ENCODE peak calls at places on chromosomes 4 and X, in nine cellular contexts. V, Z, D, O, F, K, A, C and S are unnamed samples.

GRCh38 chr4:87502580-87503238 is 26.5 kb downstream of the SPARCL1 start:
- DNase-seq in V (no peak), Z (no peak), D (peak), O (no peak), F (no peak), K (no peak), A (no peak), C (no peak), S (no peak)

GRCh38 chrX:39456894-39457600 is 640.7 kb downstream of the BCOR start:
- DNase-seq in V (no peak), Z (no peak), D (no peak), O (no peak), F (no peak), K (no peak), A (no peak), C (no peak), S (no peak)

GRCh38 chrX:55279832-55280231 is 15.1 kb upstream of the PAGE3 start:
- DNase-seq in V (no peak), Z (no peak), D (no peak), O (no peak), F (no peak), K (no peak), A (no peak), C (no peak), S (no peak)

GRCh38 chr4:109302366-109303140 is at the start of gene COL25A1:
- DNase-seq in V (peak), Z (peak), D (no peak), O (peak), F (no peak), K (no peak), A (peak), C (no peak), S (peak)

GRCh38 chr4:128812360-128812958 is 3.0 kb downstream of the JADE1 start:
- DNase-seq in V (no peak), Z (peak), D (peak), O (no peak), F (no peak), K (peak), A (peak), C (peak), S (peak)

GRCh38 chr4:8414377-8414776 is 26.1 kb downstream of the ACOX3 start:
- DNase-seq in V (no peak), Z (peak), D (no peak), O (no peak), F (no peak), K (peak), A (no peak), C (no peak), S (no peak)

GRCh38 chr4:73617256-73617655 is 3.0 kb downstream of the RASSF6 start:
- DNase-seq in V (no peak), Z (no peak), D (no peak), O (no peak), F (no peak), K (no peak), A (no peak), C (no peak), S (no peak)

GRCh38 chrX:21528076-21528475 is 130.1 kb downstream of the KLHL34 start:
- DNase-seq in V (no peak), Z (no peak), D (no peak), O (no peak), F (no peak), K (no peak), A (no peak), C (no peak), S (no peak)